ENCODE peak calls at places on chromosomes 11 and 22, in six cellular contexts. One of them, this sample, is unnamed. For H3K4me1, the result is how much of the 10 kb centered on the place peaks cover.

GRCh38 chr22:50568626-50569025 is 5.9 kb upstream of the SYCE3 start:
- DNase-seq in prostate gland: no peak
- DNase-seq in tibial nerve: no peak
- DNase-seq in right lobe of liver: peak
- DNase-seq in heart left ventricle: no peak
- DNase-seq in transverse colon: peak
- DNase-seq in this sample: no peak

GRCh38 chr11:31542862-31543261 is 33.3 kb downstream of the ELP4 start:
- DNase-seq in prostate gland: no peak
- DNase-seq in tibial nerve: no peak
- DNase-seq in right lobe of liver: no peak
- DNase-seq in heart left ventricle: no peak
- DNase-seq in transverse colon: no peak
- DNase-seq in this sample: no peak

GRCh38 chr11:7571640-7572000 is 57.8 kb downstream of the PPFIBP2 start:
- DNase-seq in prostate gland: peak
- DNase-seq in tibial nerve: peak
- DNase-seq in right lobe of liver: peak
- DNase-seq in heart left ventricle: peak
- DNase-seq in transverse colon: peak
- DNase-seq in this sample: peak

GRCh38 chr11:1844221-1845094 is 5.7 kb downstream of the TNNI2 start:
- DNase-seq in prostate gland: no peak
- DNase-seq in tibial nerve: peak
- DNase-seq in right lobe of liver: no peak
- DNase-seq in heart left ventricle: peak
- DNase-seq in transverse colon: peak
- DNase-seq in this sample: peak

GRCh38 chr11:4921796-4922195 is 2.3 kb downstream of the OR51G1 start:
- DNase-seq in prostate gland: no peak
- DNase-seq in tibial nerve: no peak
- DNase-seq in right lobe of liver: no peak
- DNase-seq in heart left ventricle: no peak
- DNase-seq in transverse colon: no peak
- DNase-seq in this sample: no peak

GRCh38 chr11:19606856-19607655 is 105.6 kb upstream of the NAV2 start:
- DNase-seq in prostate gland: no peak
- DNase-seq in tibial nerve: no peak
- DNase-seq in right lobe of liver: no peak
- DNase-seq in heart left ventricle: no peak
- DNase-seq in transverse colon: no peak
- DNase-seq in this sample: no peak

GRCh38 chr22:29359469-29359868 is 28.9 kb downstream of the AP1B1 start:
- DNase-seq in prostate gland: peak
- DNase-seq in tibial nerve: peak
- DNase-seq in right lobe of liver: peak
- DNase-seq in heart left ventricle: peak
- DNase-seq in transverse colon: peak
- DNase-seq in this sample: peak

GRCh38 chr11:46390331-46391171 is 1.0 kb downstream of the CHRM4 start:
- DNase-seq in prostate gland: no peak
- DNase-seq in tibial nerve: no peak
- DNase-seq in right lobe of liver: peak
- DNase-seq in heart left ventricle: no peak
- DNase-seq in transverse colon: no peak
- DNase-seq in this sample: no peak

GRCh38 chr11:126322996-126323395 is 19.1 kb downstream of the DCPS start:
- DNase-seq in prostate gland: no peak
- DNase-seq in tibial nerve: no peak
- DNase-seq in right lobe of liver: no peak
- DNase-seq in heart left ventricle: no peak
- DNase-seq in transverse colon: no peak
- DNase-seq in this sample: no peak

GRCh38 chr11:121936781-121937447 is 179.1 kb downstream of the BLID start:
- DNase-seq in prostate gland: no peak
- DNase-seq in tibial nerve: no peak
- DNase-seq in right lobe of liver: no peak
- DNase-seq in heart left ventricle: no peak
- DNase-seq in transverse colon: no peak
- DNase-seq in this sample: no peak

GRCh38 chr22:45903355-45904149 is 73.4 kb downstream of the WNT7B start:
- DNase-seq in prostate gland: peak
- DNase-seq in tibial nerve: no peak
- DNase-seq in right lobe of liver: no peak
- DNase-seq in heart left ventricle: no peak
- DNase-seq in transverse colon: no peak
- DNase-seq in this sample: peak

GRCh38 chr22:45996241-45997076 is 19.5 kb upstream of the WNT7B start:
- DNase-seq in prostate gland: no peak
- DNase-seq in tibial nerve: no peak
- DNase-seq in right lobe of liver: no peak
- DNase-seq in heart left ventricle: peak
- DNase-seq in transverse colon: peak
- DNase-seq in this sample: peak

GRCh38 chr11:63563201-63564055 is at the start of gene PLAAT2:
- DNase-seq in prostate gland: no peak
- DNase-seq in tibial nerve: no peak
- DNase-seq in right lobe of liver: no peak
- DNase-seq in heart left ventricle: no peak
- DNase-seq in transverse colon: no peak
- DNase-seq in this sample: no peak

GRCh38 chr11:113862430-113862829 is 12.9 kb downstream of the USP28 start:
- DNase-seq in prostate gland: no peak
- DNase-seq in tibial nerve: no peak
- DNase-seq in right lobe of liver: no peak
- DNase-seq in heart left ventricle: no peak
- DNase-seq in transverse colon: no peak
- DNase-seq in this sample: no peak

GRCh38 chr11:57330029-57330428 is 5.3 kb upstream of the TNKS1BP1 start:
- DNase-seq in prostate gland: no peak
- DNase-seq in tibial nerve: no peak
- DNase-seq in right lobe of liver: no peak
- DNase-seq in heart left ventricle: no peak
- DNase-seq in transverse colon: no peak
- DNase-seq in this sample: no peak

GRCh38 chr11:91173701-91174100 is 950.9 kb upstream of the CHORDC1 start:
- DNase-seq in prostate gland: no peak
- DNase-seq in tibial nerve: no peak
- DNase-seq in right lobe of liver: no peak
- DNase-seq in heart left ventricle: no peak
- DNase-seq in transverse colon: no peak
- DNase-seq in this sample: no peak

GRCh38 chr22:33467718-33468117 is 409.5 kb upstream of the SYN3 start:
- DNase-seq in prostate gland: no peak
- DNase-seq in tibial nerve: no peak
- DNase-seq in right lobe of liver: no peak
- DNase-seq in heart left ventricle: no peak
- DNase-seq in transverse colon: no peak
- DNase-seq in this sample: no peak

GRCh38 chr22:38137876-38138687 is 27.6 kb upstream of the BAIAP2L2 start:
- DNase-seq in prostate gland: no peak
- DNase-seq in tibial nerve: no peak
- DNase-seq in right lobe of liver: peak
- DNase-seq in heart left ventricle: no peak
- DNase-seq in transverse colon: no peak
- DNase-seq in this sample: no peak

GRCh38 chr11:2401436-2401984 is 960 bp downstream of the TSSC4 start:
- DNase-seq in prostate gland: no peak
- DNase-seq in tibial nerve: no peak
- DNase-seq in right lobe of liver: no peak
- DNase-seq in heart left ventricle: no peak
- DNase-seq in transverse colon: no peak
- DNase-seq in this sample: no peak

GRCh38 chr11:1482581-1483444 is 3.8 kb downstream of the MOB2 start:
- DNase-seq in prostate gland: no peak
- DNase-seq in tibial nerve: no peak
- DNase-seq in right lobe of liver: no peak
- DNase-seq in heart left ventricle: peak
- DNase-seq in transverse colon: no peak
- DNase-seq in this sample: peak

GRCh38 chr11:116901211-116901610 is 63.8 kb upstream of the APOA1 start:
- DNase-seq in prostate gland: no peak
- DNase-seq in tibial nerve: no peak
- DNase-seq in right lobe of liver: no peak
- DNase-seq in heart left ventricle: peak
- DNase-seq in transverse colon: no peak
- DNase-seq in this sample: no peak

GRCh38 chr11:86781546-86781945 is 18.8 kb upstream of the PRSS23 start:
- DNase-seq in prostate gland: no peak
- DNase-seq in tibial nerve: no peak
- DNase-seq in right lobe of liver: no peak
- DNase-seq in heart left ventricle: no peak
- DNase-seq in transverse colon: no peak
- DNase-seq in this sample: no peak

GRCh38 chr11:102436546-102436945 is 16.0 kb downstream of the TMEM123 start:
- DNase-seq in prostate gland: no peak
- DNase-seq in tibial nerve: no peak
- DNase-seq in right lobe of liver: no peak
- DNase-seq in heart left ventricle: no peak
- DNase-seq in transverse colon: no peak
- DNase-seq in this sample: no peak

GRCh38 chr11:77200869-77201268 is 72.8 kb downstream of the MYO7A start:
- DNase-seq in prostate gland: no peak
- DNase-seq in tibial nerve: no peak
- DNase-seq in right lobe of liver: peak
- DNase-seq in heart left ventricle: no peak
- DNase-seq in transverse colon: no peak
- DNase-seq in this sample: peak

GRCh38 chr11:77200351-77200750 is 72.3 kb downstream of the MYO7A start:
- DNase-seq in prostate gland: no peak
- DNase-seq in tibial nerve: no peak
- DNase-seq in right lobe of liver: no peak
- DNase-seq in heart left ventricle: no peak
- DNase-seq in transverse colon: no peak
- DNase-seq in this sample: peak

GRCh38 chr11:77198440-77198849 is 70.4 kb downstream of the MYO7A start:
- DNase-seq in prostate gland: no peak
- DNase-seq in tibial nerve: no peak
- DNase-seq in right lobe of liver: peak
- DNase-seq in heart left ventricle: no peak
- DNase-seq in transverse colon: no peak
- DNase-seq in this sample: no peak

GRCh38 chr11:77197626-77198320 is 69.7 kb downstream of the MYO7A start:
- DNase-seq in prostate gland: no peak
- DNase-seq in tibial nerve: no peak
- DNase-seq in right lobe of liver: peak
- DNase-seq in heart left ventricle: no peak
- DNase-seq in transverse colon: no peak
- DNase-seq in this sample: peak

DNA sequence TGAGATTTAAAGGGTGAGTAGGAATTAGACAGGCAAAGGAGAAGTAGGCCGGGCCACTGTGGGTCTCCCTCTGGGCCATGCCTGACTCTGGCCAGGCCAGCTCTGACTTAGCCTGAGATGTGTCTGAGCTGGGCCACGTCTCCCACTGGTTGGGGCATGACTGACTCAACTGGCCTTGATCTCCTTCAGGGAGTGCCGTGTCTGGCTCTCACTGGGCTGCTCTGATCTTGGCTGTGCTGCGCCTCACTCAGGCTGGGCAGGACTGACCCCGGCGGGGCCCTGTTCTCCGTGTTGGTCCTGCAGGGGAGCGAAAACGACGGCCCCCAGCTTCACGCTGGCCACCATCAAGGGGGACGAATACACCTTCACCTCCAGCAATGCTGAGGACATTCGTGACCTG is 71.3 kb downstream of the MYO7A start:
- DNase-seq in prostate gland: no peak
- DNase-seq in tibial nerve: no peak
- DNase-seq in right lobe of liver: peak
- DNase-seq in heart left ventricle: no peak
- DNase-seq in transverse colon: no peak
- DNase-seq in this sample: peak
- H3K4me1 ChIP-seq in prostate gland: under half
- H3K4me1 ChIP-seq in tibial nerve: under half
- H3K4me1 ChIP-seq in right lobe of liver: under half
- H3K4me1 ChIP-seq in heart left ventricle: under half
- H3K4me1 ChIP-seq in transverse colon: under half
- H3K4me1 ChIP-seq in this sample: under half

GRCh38 chr11:110093407-110094297 is 460 bp downstream of the ZC3H12C start:
- DNase-seq in prostate gland: peak
- DNase-seq in tibial nerve: peak
- DNase-seq in right lobe of liver: peak
- DNase-seq in heart left ventricle: peak
- DNase-seq in transverse colon: peak
- DNase-seq in this sample: peak
- TF ChIP-seq POLR2A in prostate gland: no peak
- TF ChIP-seq POLR2A in tibial nerve: no peak
- TF ChIP-seq POLR2A in right lobe of liver: no peak
- TF ChIP-seq POLR2A in heart left ventricle: no peak
- TF ChIP-seq POLR2A in transverse colon: no peak
- TF ChIP-seq POLR2A in this sample: no peak

GRCh38 chr11:34012734-34013133 is 38.8 kb upstream of the CAPRIN1 start:
- DNase-seq in prostate gland: no peak
- DNase-seq in tibial nerve: no peak
- DNase-seq in right lobe of liver: no peak
- DNase-seq in heart left ventricle: no peak
- DNase-seq in transverse colon: no peak
- DNase-seq in this sample: no peak

GRCh38 chr11:34013893-34014571 is 37.5 kb upstream of the CAPRIN1 start:
- DNase-seq in prostate gland: no peak
- DNase-seq in tibial nerve: no peak
- DNase-seq in right lobe of liver: no peak
- DNase-seq in heart left ventricle: no peak
- DNase-seq in transverse colon: no peak
- DNase-seq in this sample: no peak
- H3K27ac ChIP-seq in prostate gland: no peak
- H3K27ac ChIP-seq in tibial nerve: no peak
- H3K27ac ChIP-seq in right lobe of liver: no peak
- H3K27ac ChIP-seq in heart left ventricle: no peak
- H3K27ac ChIP-seq in transverse colon: no peak
- H3K27ac ChIP-seq in this sample: no peak

DNA sequence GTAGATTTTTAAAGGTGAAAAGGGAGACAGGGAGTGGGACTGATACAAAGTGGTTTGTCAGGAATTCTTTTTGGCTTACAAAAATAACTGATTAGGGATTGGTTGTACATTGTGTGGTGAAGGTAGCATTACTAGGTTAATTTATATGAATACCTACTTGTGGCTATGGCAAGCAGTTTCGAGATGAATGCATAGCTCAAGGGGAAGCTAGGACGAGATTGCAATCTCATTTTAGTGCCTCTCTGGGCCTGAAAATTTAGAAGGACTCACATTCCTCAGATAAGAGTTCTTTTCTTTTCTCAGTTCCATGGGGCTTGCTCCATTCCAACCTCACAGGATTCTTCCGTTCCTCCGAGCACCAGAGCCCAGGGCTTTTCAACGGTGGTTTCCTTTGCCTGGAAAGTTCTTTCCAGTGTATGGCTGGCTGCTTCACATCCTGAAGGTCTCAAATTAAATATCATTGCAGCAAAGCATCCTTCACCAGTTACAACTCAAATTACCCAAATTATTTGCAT is 82.0 kb downstream of the CECR2 start:
- DNase-seq in prostate gland: no peak
- DNase-seq in tibial nerve: no peak
- DNase-seq in right lobe of liver: no peak
- DNase-seq in heart left ventricle: no peak
- DNase-seq in transverse colon: no peak
- DNase-seq in this sample: no peak
- H3K4me1 ChIP-seq in prostate gland: under half
- H3K4me1 ChIP-seq in tibial nerve: under half
- H3K4me1 ChIP-seq in right lobe of liver: under half
- H3K4me1 ChIP-seq in heart left ventricle: under half
- H3K4me1 ChIP-seq in transverse colon: under half
- H3K4me1 ChIP-seq in this sample: under half

GRCh38 chr11:74398244-74399159 is at the start of gene PGM2L1:
- DNase-seq in prostate gland: peak
- DNase-seq in tibial nerve: peak
- DNase-seq in right lobe of liver: peak
- DNase-seq in heart left ventricle: peak
- DNase-seq in transverse colon: peak
- DNase-seq in this sample: peak
- TF ChIP-seq POLR2A in prostate gland: peak
- TF ChIP-seq POLR2A in tibial nerve: peak
- TF ChIP-seq POLR2A in right lobe of liver: peak
- TF ChIP-seq POLR2A in heart left ventricle: peak
- TF ChIP-seq POLR2A in transverse colon: peak
- TF ChIP-seq POLR2A in this sample: peak

This sample was measured in adrenal gland.